ENCODE peak calls at places on chromosomes 13 and 19, in ten cellular contexts. One of them, this sample, is unnamed.

GRCh38 chr19:3722443-3723109 is 14.4 kb downstream of the TJP3 start:
- DNase-seq in progenitor cell of endocrine pancreas: peak
- DNase-seq in mucosa of gallbladder: peak
- DNase-seq in OCI-M1: no peak
- DNase-seq in activated CD4-positive, alpha-beta T cell treated with anti-CD3 and anti-CD28 coated beads, Interleukin-2, amount 50 U/mL, for 1 hour: no peak
- DNase-seq in iPS DF 19.7: no peak
- DNase-seq in heart left ventricle: no peak
- DNase-seq in NCI-H1694 treated with DMSO at 0.1 percent for 48 hours: no peak
- DNase-seq in NAMALWA: no peak
- DNase-seq in chondrocyte: no peak
- DNase-seq in this sample: peak

GRCh38 chr13:30113983-30114491 is 193.3 kb downstream of the KATNAL1 start:
- DNase-seq in progenitor cell of endocrine pancreas: no peak
- DNase-seq in mucosa of gallbladder: no peak
- DNase-seq in OCI-M1: no peak
- DNase-seq in activated CD4-positive, alpha-beta T cell treated with anti-CD3 and anti-CD28 coated beads, Interleukin-2, amount 50 U/mL, for 1 hour: no peak
- DNase-seq in iPS DF 19.7: no peak
- DNase-seq in heart left ventricle: no peak
- DNase-seq in NCI-H1694 treated with DMSO at 0.1 percent for 48 hours: no peak
- DNase-seq in NAMALWA: peak
- DNase-seq in chondrocyte: no peak
- DNase-seq in this sample: no peak

GRCh38 chr13:99043700-99044300 is 65.9 kb upstream of the DOCK9 start:
- DNase-seq in progenitor cell of endocrine pancreas: no peak
- DNase-seq in mucosa of gallbladder: no peak
- DNase-seq in OCI-M1: no peak
- DNase-seq in activated CD4-positive, alpha-beta T cell treated with anti-CD3 and anti-CD28 coated beads, Interleukin-2, amount 50 U/mL, for 1 hour: no peak
- DNase-seq in iPS DF 19.7: no peak
- DNase-seq in heart left ventricle: no peak
- DNase-seq in NCI-H1694 treated with DMSO at 0.1 percent for 48 hours: no peak
- DNase-seq in NAMALWA: no peak
- DNase-seq in chondrocyte: no peak
- DNase-seq in this sample: no peak

GRCh38 chr13:58318495-58319167 is 687.1 kb downstream of the PCDH17 start:
- DNase-seq in progenitor cell of endocrine pancreas: no peak
- DNase-seq in mucosa of gallbladder: no peak
- DNase-seq in OCI-M1: no peak
- DNase-seq in activated CD4-positive, alpha-beta T cell treated with anti-CD3 and anti-CD28 coated beads, Interleukin-2, amount 50 U/mL, for 1 hour: no peak
- DNase-seq in iPS DF 19.7: no peak
- DNase-seq in heart left ventricle: no peak
- DNase-seq in NCI-H1694 treated with DMSO at 0.1 percent for 48 hours: no peak
- DNase-seq in NAMALWA: no peak
- DNase-seq in chondrocyte: peak
- DNase-seq in this sample: no peak

GRCh38 chr19:6806488-6806887 is 34.0 kb downstream of the VAV1 start:
- DNase-seq in progenitor cell of endocrine pancreas: no peak
- DNase-seq in mucosa of gallbladder: no peak
- DNase-seq in OCI-M1: no peak
- DNase-seq in activated CD4-positive, alpha-beta T cell treated with anti-CD3 and anti-CD28 coated beads, Interleukin-2, amount 50 U/mL, for 1 hour: no peak
- DNase-seq in iPS DF 19.7: no peak
- DNase-seq in heart left ventricle: no peak
- DNase-seq in NCI-H1694 treated with DMSO at 0.1 percent for 48 hours: no peak
- DNase-seq in NAMALWA: peak
- DNase-seq in chondrocyte: no peak
- DNase-seq in this sample: no peak

GRCh38 chr13:105518086-105518485 is 1017.4 kb downstream of the EFNB2 start:
- DNase-seq in progenitor cell of endocrine pancreas: no peak
- DNase-seq in mucosa of gallbladder: no peak
- DNase-seq in OCI-M1: no peak
- DNase-seq in activated CD4-positive, alpha-beta T cell treated with anti-CD3 and anti-CD28 coated beads, Interleukin-2, amount 50 U/mL, for 1 hour: no peak
- DNase-seq in iPS DF 19.7: no peak
- DNase-seq in heart left ventricle: no peak
- DNase-seq in NCI-H1694 treated with DMSO at 0.1 percent for 48 hours: no peak
- DNase-seq in NAMALWA: no peak
- DNase-seq in chondrocyte: no peak
- DNase-seq in this sample: no peak

GRCh38 chr13:40776681-40777165 is 5.7 kb upstream of the MRPS31 start:
- DNase-seq in progenitor cell of endocrine pancreas: no peak
- DNase-seq in mucosa of gallbladder: peak
- DNase-seq in OCI-M1: peak
- DNase-seq in activated CD4-positive, alpha-beta T cell treated with anti-CD3 and anti-CD28 coated beads, Interleukin-2, amount 50 U/mL, for 1 hour: peak
- DNase-seq in iPS DF 19.7: no peak
- DNase-seq in heart left ventricle: no peak
- DNase-seq in NCI-H1694 treated with DMSO at 0.1 percent for 48 hours: peak
- DNase-seq in NAMALWA: peak
- DNase-seq in chondrocyte: no peak
- DNase-seq in this sample: no peak

GRCh38 chr19:16019691-16020448 is 56.4 kb upstream of the TPM4 start:
- DNase-seq in progenitor cell of endocrine pancreas: no peak
- DNase-seq in mucosa of gallbladder: no peak
- DNase-seq in OCI-M1: no peak
- DNase-seq in activated CD4-positive, alpha-beta T cell treated with anti-CD3 and anti-CD28 coated beads, Interleukin-2, amount 50 U/mL, for 1 hour: no peak
- DNase-seq in iPS DF 19.7: no peak
- DNase-seq in heart left ventricle: no peak
- DNase-seq in NCI-H1694 treated with DMSO at 0.1 percent for 48 hours: no peak
- DNase-seq in NAMALWA: no peak
- DNase-seq in chondrocyte: peak
- DNase-seq in this sample: no peak

GRCh38 chr13:111584101-111584500 is 263.7 kb downstream of the TEX29 start:
- DNase-seq in progenitor cell of endocrine pancreas: no peak
- DNase-seq in mucosa of gallbladder: no peak
- DNase-seq in OCI-M1: no peak
- DNase-seq in activated CD4-positive, alpha-beta T cell treated with anti-CD3 and anti-CD28 coated beads, Interleukin-2, amount 50 U/mL, for 1 hour: no peak
- DNase-seq in iPS DF 19.7: no peak
- DNase-seq in heart left ventricle: no peak
- DNase-seq in NCI-H1694 treated with DMSO at 0.1 percent for 48 hours: no peak
- DNase-seq in NAMALWA: no peak
- DNase-seq in chondrocyte: peak
- DNase-seq in this sample: no peak

GRCh38 chr13:29548722-29549446 is 46.6 kb downstream of the SLC7A1 start:
- DNase-seq in progenitor cell of endocrine pancreas: no peak
- DNase-seq in mucosa of gallbladder: peak
- DNase-seq in OCI-M1: no peak
- DNase-seq in activated CD4-positive, alpha-beta T cell treated with anti-CD3 and anti-CD28 coated beads, Interleukin-2, amount 50 U/mL, for 1 hour: no peak
- DNase-seq in iPS DF 19.7: no peak
- DNase-seq in heart left ventricle: no peak
- DNase-seq in NCI-H1694 treated with DMSO at 0.1 percent for 48 hours: no peak
- DNase-seq in NAMALWA: no peak
- DNase-seq in chondrocyte: no peak
- DNase-seq in this sample: no peak

GRCh38 chr19:42422576-42423461 is 4.4 kb downstream of the LIPE start:
- DNase-seq in progenitor cell of endocrine pancreas: peak
- DNase-seq in mucosa of gallbladder: no peak
- DNase-seq in OCI-M1: peak
- DNase-seq in activated CD4-positive, alpha-beta T cell treated with anti-CD3 and anti-CD28 coated beads, Interleukin-2, amount 50 U/mL, for 1 hour: peak
- DNase-seq in iPS DF 19.7: no peak
- DNase-seq in heart left ventricle: no peak
- DNase-seq in NCI-H1694 treated with DMSO at 0.1 percent for 48 hours: no peak
- DNase-seq in NAMALWA: peak
- DNase-seq in chondrocyte: no peak
- DNase-seq in this sample: no peak

GRCh38 chr13:22049384-22049783 is 378.5 kb downstream of the FGF9 start:
- DNase-seq in progenitor cell of endocrine pancreas: no peak
- DNase-seq in mucosa of gallbladder: no peak
- DNase-seq in OCI-M1: no peak
- DNase-seq in activated CD4-positive, alpha-beta T cell treated with anti-CD3 and anti-CD28 coated beads, Interleukin-2, amount 50 U/mL, for 1 hour: no peak
- DNase-seq in iPS DF 19.7: no peak
- DNase-seq in heart left ventricle: no peak
- DNase-seq in NCI-H1694 treated with DMSO at 0.1 percent for 48 hours: no peak
- DNase-seq in NAMALWA: no peak
- DNase-seq in chondrocyte: no peak
- DNase-seq in this sample: no peak

GRCh38 chr13:99063952-99064351 is 86.1 kb upstream of the DOCK9 start:
- DNase-seq in progenitor cell of endocrine pancreas: no peak
- DNase-seq in mucosa of gallbladder: no peak
- DNase-seq in OCI-M1: peak
- DNase-seq in activated CD4-positive, alpha-beta T cell treated with anti-CD3 and anti-CD28 coated beads, Interleukin-2, amount 50 U/mL, for 1 hour: no peak
- DNase-seq in iPS DF 19.7: no peak
- DNase-seq in heart left ventricle: no peak
- DNase-seq in NCI-H1694 treated with DMSO at 0.1 percent for 48 hours: no peak
- DNase-seq in NAMALWA: no peak
- DNase-seq in chondrocyte: no peak
- DNase-seq in this sample: no peak

GRCh38 chr13:52356327-52356726 is 49.6 kb downstream of the THSD1 start:
- DNase-seq in progenitor cell of endocrine pancreas: no peak
- DNase-seq in mucosa of gallbladder: no peak
- DNase-seq in OCI-M1: no peak
- DNase-seq in activated CD4-positive, alpha-beta T cell treated with anti-CD3 and anti-CD28 coated beads, Interleukin-2, amount 50 U/mL, for 1 hour: no peak
- DNase-seq in iPS DF 19.7: no peak
- DNase-seq in heart left ventricle: no peak
- DNase-seq in NCI-H1694 treated with DMSO at 0.1 percent for 48 hours: no peak
- DNase-seq in NAMALWA: no peak
- DNase-seq in chondrocyte: no peak
- DNase-seq in this sample: no peak